ENCODE peak calls at places on chromosomes 13 and 19, in nine cellular contexts. One of them, this sample, is unnamed.

GRCh38 chr19:9835507-9835949 is 410 bp downstream of the PIN1 start:
- DNase-seq in CD8-positive, alpha-beta T cell: no peak
- DNase-seq in stimulated activated CD4-positive, alpha-beta T cell treated with anti-CD3 and anti-CD28 coated beads, Interleukin-4, amount 100 ng/mL, for 24 hours: no peak
- DNase-seq in cardiac muscle cell: no peak
- DNase-seq in NCI-H2171: no peak
- DNase-seq in fibroblast of the conjunctiva: no peak
- DNase-seq in NCI-H446: no peak
- DNase-seq in HTR-8/SVneo: no peak
- DNase-seq in activated gamma-delta T cell treated with anti-CD3 and anti-CD28 coated beads, Interleukin-2, amount 50 U/mL, for 16 hours: no peak
- DNase-seq in this sample: no peak

GRCh38 chr13:99228737-99229691 is 28.4 kb downstream of the UBAC2 start:
- DNase-seq in stimulated activated CD4-positive, alpha-beta T cell treated with anti-CD3 and anti-CD28 coated beads, Interleukin-4, amount 100 ng/mL, for 24 hours: no peak
- DNase-seq in activated gamma-delta T cell treated with anti-CD3 and anti-CD28 coated beads, Interleukin-2, amount 50 U/mL, for 16 hours: no peak
- DNase-seq in cardiac muscle cell: no peak
- DNase-seq in NCI-H2171: no peak
- DNase-seq in fibroblast of the conjunctiva: no peak
- DNase-seq in HTR-8/SVneo: peak
- DNase-seq in CD8-positive, alpha-beta T cell: no peak
- DNase-seq in NCI-H446: no peak
- DNase-seq in this sample: no peak

GRCh38 chr19:19746286-19747213 is 13.6 kb upstream of the ZNF14 start:
- DNase-seq in activated gamma-delta T cell treated with anti-CD3 and anti-CD28 coated beads, Interleukin-2, amount 50 U/mL, for 16 hours: no peak
- DNase-seq in cardiac muscle cell: no peak
- DNase-seq in CD8-positive, alpha-beta T cell: no peak
- DNase-seq in stimulated activated CD4-positive, alpha-beta T cell treated with anti-CD3 and anti-CD28 coated beads, Interleukin-4, amount 100 ng/mL, for 24 hours: no peak
- DNase-seq in fibroblast of the conjunctiva: no peak
- DNase-seq in NCI-H2171: no peak
- DNase-seq in NCI-H446: no peak
- DNase-seq in HTR-8/SVneo: no peak
- DNase-seq in this sample: no peak

GRCh38 chr13:76717092-76717491 is 169.1 kb downstream of the KCTD12 start:
- DNase-seq in stimulated activated CD4-positive, alpha-beta T cell treated with anti-CD3 and anti-CD28 coated beads, Interleukin-4, amount 100 ng/mL, for 24 hours: no peak
- DNase-seq in cardiac muscle cell: no peak
- DNase-seq in HTR-8/SVneo: no peak
- DNase-seq in NCI-H2171: no peak
- DNase-seq in CD8-positive, alpha-beta T cell: no peak
- DNase-seq in NCI-H446: no peak
- DNase-seq in fibroblast of the conjunctiva: peak
- DNase-seq in activated gamma-delta T cell treated with anti-CD3 and anti-CD28 coated beads, Interleukin-2, amount 50 U/mL, for 16 hours: no peak
- DNase-seq in this sample: no peak

GRCh38 chr13:95714142-95714832 is 37.3 kb downstream of the DNAJC3 start:
- DNase-seq in NCI-H446: no peak
- DNase-seq in activated gamma-delta T cell treated with anti-CD3 and anti-CD28 coated beads, Interleukin-2, amount 50 U/mL, for 16 hours: no peak
- DNase-seq in CD8-positive, alpha-beta T cell: no peak
- DNase-seq in fibroblast of the conjunctiva: no peak
- DNase-seq in stimulated activated CD4-positive, alpha-beta T cell treated with anti-CD3 and anti-CD28 coated beads, Interleukin-4, amount 100 ng/mL, for 24 hours: no peak
- DNase-seq in cardiac muscle cell: peak
- DNase-seq in HTR-8/SVneo: no peak
- DNase-seq in NCI-H2171: no peak
- DNase-seq in this sample: no peak

GRCh38 chr13:109655611-109656010 is 130.8 kb downstream of the IRS2 start:
- DNase-seq in cardiac muscle cell: peak
- DNase-seq in activated gamma-delta T cell treated with anti-CD3 and anti-CD28 coated beads, Interleukin-2, amount 50 U/mL, for 16 hours: no peak
- DNase-seq in CD8-positive, alpha-beta T cell: no peak
- DNase-seq in fibroblast of the conjunctiva: no peak
- DNase-seq in HTR-8/SVneo: no peak
- DNase-seq in NCI-H2171: no peak
- DNase-seq in stimulated activated CD4-positive, alpha-beta T cell treated with anti-CD3 and anti-CD28 coated beads, Interleukin-4, amount 100 ng/mL, for 24 hours: no peak
- DNase-seq in NCI-H446: no peak
- DNase-seq in this sample: peak

GRCh38 chr19:29509456-29509855 is 16.3 kb upstream of the VSTM2B start:
- DNase-seq in stimulated activated CD4-positive, alpha-beta T cell treated with anti-CD3 and anti-CD28 coated beads, Interleukin-4, amount 100 ng/mL, for 24 hours: no peak
- DNase-seq in cardiac muscle cell: no peak
- DNase-seq in HTR-8/SVneo: no peak
- DNase-seq in NCI-H446: no peak
- DNase-seq in activated gamma-delta T cell treated with anti-CD3 and anti-CD28 coated beads, Interleukin-2, amount 50 U/mL, for 16 hours: no peak
- DNase-seq in fibroblast of the conjunctiva: no peak
- DNase-seq in NCI-H2171: no peak
- DNase-seq in CD8-positive, alpha-beta T cell: no peak
- DNase-seq in this sample: no peak

GRCh38 chr13:24161010-24161775 is 673 bp downstream of the SPATA13 start:
- DNase-seq in NCI-H446: no peak
- DNase-seq in cardiac muscle cell: no peak
- DNase-seq in NCI-H2171: peak
- DNase-seq in CD8-positive, alpha-beta T cell: peak
- DNase-seq in HTR-8/SVneo: peak
- DNase-seq in fibroblast of the conjunctiva: no peak
- DNase-seq in stimulated activated CD4-positive, alpha-beta T cell treated with anti-CD3 and anti-CD28 coated beads, Interleukin-4, amount 100 ng/mL, for 24 hours: peak
- DNase-seq in activated gamma-delta T cell treated with anti-CD3 and anti-CD28 coated beads, Interleukin-2, amount 50 U/mL, for 16 hours: peak
- DNase-seq in this sample: peak

GRCh38 chr13:41352935-41353801 is 42.1 kb downstream of the NAA16 start:
- DNase-seq in CD8-positive, alpha-beta T cell: peak
- DNase-seq in NCI-H2171: no peak
- DNase-seq in NCI-H446: no peak
- DNase-seq in cardiac muscle cell: peak
- DNase-seq in HTR-8/SVneo: peak
- DNase-seq in activated gamma-delta T cell treated with anti-CD3 and anti-CD28 coated beads, Interleukin-2, amount 50 U/mL, for 16 hours: peak
- DNase-seq in fibroblast of the conjunctiva: peak
- DNase-seq in stimulated activated CD4-positive, alpha-beta T cell treated with anti-CD3 and anti-CD28 coated beads, Interleukin-4, amount 100 ng/mL, for 24 hours: peak
- DNase-seq in this sample: no peak

GRCh38 chr13:80342541-80343371 is 1.8 kb upstream of the SPRY2 start:
- DNase-seq in activated gamma-delta T cell treated with anti-CD3 and anti-CD28 coated beads, Interleukin-2, amount 50 U/mL, for 16 hours: peak
- DNase-seq in CD8-positive, alpha-beta T cell: peak
- DNase-seq in NCI-H446: no peak
- DNase-seq in NCI-H2171: no peak
- DNase-seq in cardiac muscle cell: peak
- DNase-seq in stimulated activated CD4-positive, alpha-beta T cell treated with anti-CD3 and anti-CD28 coated beads, Interleukin-4, amount 100 ng/mL, for 24 hours: peak
- DNase-seq in fibroblast of the conjunctiva: peak
- DNase-seq in HTR-8/SVneo: peak
- DNase-seq in this sample: peak

GRCh38 chr13:60562081-60562764 is 165.2 kb downstream of the TDRD3 start:
- DNase-seq in cardiac muscle cell: peak
- DNase-seq in NCI-H446: no peak
- DNase-seq in activated gamma-delta T cell treated with anti-CD3 and anti-CD28 coated beads, Interleukin-2, amount 50 U/mL, for 16 hours: no peak
- DNase-seq in stimulated activated CD4-positive, alpha-beta T cell treated with anti-CD3 and anti-CD28 coated beads, Interleukin-4, amount 100 ng/mL, for 24 hours: no peak
- DNase-seq in fibroblast of the conjunctiva: no peak
- DNase-seq in NCI-H2171: no peak
- DNase-seq in CD8-positive, alpha-beta T cell: no peak
- DNase-seq in HTR-8/SVneo: no peak
- DNase-seq in this sample: no peak

GRCh38 chr19:28170066-28170465 is 1042.9 kb downstream of the UQCRFS1 start:
- DNase-seq in NCI-H2171: no peak
- DNase-seq in NCI-H446: no peak
- DNase-seq in HTR-8/SVneo: no peak
- DNase-seq in CD8-positive, alpha-beta T cell: no peak
- DNase-seq in cardiac muscle cell: no peak
- DNase-seq in stimulated activated CD4-positive, alpha-beta T cell treated with anti-CD3 and anti-CD28 coated beads, Interleukin-4, amount 100 ng/mL, for 24 hours: no peak
- DNase-seq in activated gamma-delta T cell treated with anti-CD3 and anti-CD28 coated beads, Interleukin-2, amount 50 U/mL, for 16 hours: no peak
- DNase-seq in fibroblast of the conjunctiva: no peak
- DNase-seq in this sample: no peak

This sample was measured in Right ventricle myocardium superior.